ENCODE peak calls at places on chromosomes 11 and 22, in ten cellular contexts. M is NCI-H1417; S is GM12891; W is head of caudate nucleus; B is T1000; H is activated T-cell treated with anti-CD3 and anti-CD28 coated beads, Interleukin-2, amount 50 U/mL, for 72 hours; D is hepatic stellate cell; Y is EL; Q is RWPE1; N is T-helper 9 cell. X is an unnamed sample.
A peak's percentile ranks its signal among the peaks of the same experiment; 100 is the strongest.

GRCh38 chr11:66880484-66881211 is 23.8 kb downstream of the LRFN4 start:
- DNase-seq in N (no peak), W (peak; percentile 78), Q (peak; percentile 76), B (peak; percentile 34), H (no peak), S (no peak), D (no peak), M (peak; percentile 85), Y (no peak), X (peak; percentile 69)

GRCh38 chr11:70108250-70108649 is 30.1 kb downstream of the ANO1 start:
- DNase-seq in H (no peak), N (no peak), S (no peak), Y (peak; percentile 47), W (no peak), Q (no peak), D (peak; percentile 46), M (no peak), B (no peak), X (no peak)

GRCh38 chr22:28116261-28116673 is 197.2 kb upstream of the PITPNB start:
- DNase-seq in Q (peak; percentile 71), W (peak; percentile 41), N (no peak), B (peak; percentile 50), D (peak; percentile 46), H (no peak), S (no peak), M (no peak), Y (peak; percentile 94), X (no peak)

GRCh38 chr11:84947970-84948600 is 679.1 kb downstream of the DLG2 start:
- DNase-seq in S (no peak), D (peak; percentile 3), Y (peak; percentile 28), Q (no peak), W (peak; percentile 79), N (no peak), M (no peak), B (no peak), H (no peak), X (no peak)

GRCh38 chr11:126697937-126698336 is 302.6 kb downstream of the KIRREL3 start:
- DNase-seq in Y (no peak), D (no peak), S (no peak), W (peak; percentile 72), N (no peak), B (no peak), Q (no peak), M (peak; percentile 37), H (no peak), X (no peak)

GRCh38 chr11:133082851-133083488 is 449.3 kb downstream of the OPCML start:
- DNase-seq in H (peak; percentile 85), N (peak; percentile 12), M (peak; percentile 77), W (peak; percentile 86), B (no peak), Q (peak; percentile 14), D (peak; percentile 65), Y (peak; percentile 65), S (peak; percentile 87), X (peak; percentile 75)

GRCh38 chr11:292211-293121 is 3.5 kb downstream of the PGGHG start:
- DNase-seq in S (no peak), N (no peak), W (no peak), B (no peak), Q (no peak), M (no peak), H (no peak), Y (no peak), D (no peak), X (no peak)

GRCh38 chr11:76769071-76769560 is 14.0 kb upstream of the TSKU start:
- DNase-seq in Y (peak; percentile 34), M (no peak), S (no peak), H (no peak), W (no peak), D (peak; percentile 43), N (no peak), Q (no peak), B (no peak), X (no peak)

GRCh38 chr22:42945736-42946135 is 69.2 kb downstream of the PACSIN2 start:
- DNase-seq in D (no peak), N (no peak), H (no peak), B (no peak), S (no peak), W (no peak), Q (no peak), M (no peak), Y (no peak), X (no peak)

GRCh38 chr22:24506802-24507438 is 11.8 kb downstream of the UPB1 start:
- DNase-seq in M (peak; percentile 57), W (no peak), Q (no peak), D (peak; percentile 53), S (no peak), H (no peak), N (no peak), Y (peak; percentile 42), B (no peak), X (no peak)

GRCh38 chr11:1928891-1929541 is 9.5 kb downstream of the TNNT3 start:
- DNase-seq in Y (no peak), H (no peak), N (no peak), W (no peak), S (peak; percentile 21), M (no peak), D (no peak), B (no peak), Q (no peak), X (no peak)

GRCh38 chr11:114317738-114318137 is 21.5 kb downstream of the NNMT start:
- DNase-seq in B (no peak), H (no peak), W (peak; percentile 40), S (no peak), Y (peak; percentile 36), D (no peak), N (no peak), M (peak; percentile 26), Q (no peak), X (no peak)

GRCh38 chr22:48758905-48759875 is 1068.5 kb downstream of the BRD1 start:
- DNase-seq in Q (no peak), W (peak; percentile 26), Y (no peak), H (no peak), M (no peak), N (no peak), B (no peak), D (no peak), S (no peak), X (no peak)

GRCh38 chr22:43209971-43210370 is 23.0 kb upstream of the TTLL12 start:
- DNase-seq in B (no peak), D (no peak), N (no peak), H (no peak), W (no peak), Y (no peak), Q (no peak), M (no peak), S (no peak), X (no peak)

GRCh38 chr22:23836692-23837495 is 1.9 kb downstream of the DERL3 start:
- DNase-seq in S (no peak), M (no peak), B (no peak), N (no peak), D (no peak), W (no peak), Y (no peak), H (no peak), Q (no peak), X (no peak)

GRCh38 chr11:76802621-76803020 is 19.5 kb downstream of the TSKU start:
- DNase-seq in Q (no peak), N (no peak), H (no peak), W (peak; percentile 25), B (no peak), Y (no peak), D (no peak), M (no peak), S (no peak), X (no peak)

GRCh38 chr11:111376453-111376871 is 2.6 kb downstream of the POU2AF1 start:
- DNase-seq in Y (no peak), S (no peak), M (no peak), D (no peak), Q (no peak), N (no peak), W (no peak), H (peak; percentile 59), B (no peak), X (no peak)

GRCh38 chr22:33372875-33373274 is 314.7 kb upstream of the SYN3 start:
- DNase-seq in Y (no peak), Q (no peak), N (no peak), S (no peak), D (no peak), W (no peak), M (no peak), H (no peak), B (no peak), X (no peak)

GRCh38 chr11:78731008-78731407 is 156.3 kb upstream of the NARS2 start:
- DNase-seq in B (no peak), H (no peak), D (no peak), W (no peak), Q (no peak), N (no peak), Y (no peak), M (peak; percentile 46), S (no peak), X (no peak)

GRCh38 chr22:45238431-45239377 is 2.0 kb downstream of the KIAA0930 start:
- DNase-seq in Y (no peak), N (no peak), H (no peak), Q (no peak), S (no peak), M (no peak), B (no peak), W (no peak), D (no peak), X (no peak)

GRCh38 chr11:2777396-2777795 is 77.6 kb upstream of the KCNQ1OT1 start:
- DNase-seq in M (no peak), Q (peak; percentile 67), N (no peak), B (no peak), H (no peak), W (peak; percentile 15), D (peak; percentile 81), Y (peak; percentile 41), S (no peak), X (no peak)

GRCh38 chr11:72721689-72722049 is 30.5 kb downstream of the ARAP1 start:
- DNase-seq in Y (peak; percentile 30), H (peak; percentile 37), W (no peak), B (no peak), N (peak; percentile 32), M (peak; percentile 78), Q (peak; percentile 75), S (no peak), D (no peak), X (no peak)

GRCh38 chr11:33690290-33691050 is 10.2 kb downstream of the C11orf91 start:
- DNase-seq in Q (peak; percentile 82), W (peak; percentile 88), D (peak; percentile 68), H (peak; percentile 21), N (no peak), S (no peak), Y (peak; percentile 99), M (no peak), B (peak; percentile 85), X (peak; percentile 62)

GRCh38 chr11:62665075-62665629 is at the start of the genes C11orf98 and CSKMT:
- DNase-seq in Q (peak; percentile 97), Y (peak; percentile 94), B (peak; percentile 96), N (peak; percentile 93), S (peak; percentile 92), H (peak; percentile 99), M (peak; percentile 96), W (peak; percentile 99), D (peak; percentile 98), X (peak; percentile 96)

GRCh38 chr22:38911434-38911833 is 39.4 kb upstream of the CBX6 start:
- DNase-seq in B (no peak), D (no peak), Y (no peak), Q (no peak), N (no peak), W (no peak), S (no peak), H (no peak), M (no peak), X (no peak)

GRCh38 chr22:49573109-49573765 is 254.4 kb downstream of the BRD1 start:
- DNase-seq in Q (no peak), D (no peak), Y (no peak), N (no peak), M (no peak), B (no peak), H (no peak), W (no peak), S (no peak), X (no peak)

X was measured in midbrain.